ENCODE peak calls at places on chromosome 4, in four cellular contexts. One of them, this sample, is unnamed.

GRCh38 chr4:55475394-55476243 is 71.1 kb downstream of the CLOCK start:
- DNase-seq in HepG2: no peak
- DNase-seq in H1: no peak
- DNase-seq in GM12878: peak
- DNase-seq in this sample: no peak

GRCh38 chr4:173517781-173518371 is 12.2 kb downstream of the HAND2 start:
- DNase-seq in HepG2: no peak
- DNase-seq in H1: no peak
- DNase-seq in GM12878: no peak
- DNase-seq in this sample: no peak

GRCh38 chr4:150679018-150679766 is 97.2 kb downstream of the MAB21L2 start:
- DNase-seq in HepG2: peak
- DNase-seq in H1: no peak
- DNase-seq in GM12878: no peak
- DNase-seq in this sample: no peak

GRCh38 chr4:140721088-140721421 is 35.1 kb downstream of the TBC1D9 start:
- DNase-seq in HepG2: no peak
- DNase-seq in H1: no peak
- DNase-seq in GM12878: no peak
- DNase-seq in this sample: no peak

GRCh38 chr4:68074397-68074796 is 55.3 kb downstream of the TMPRSS11F start:
- DNase-seq in HepG2: no peak
- DNase-seq in H1: no peak
- DNase-seq in GM12878: no peak
- DNase-seq in this sample: no peak

GRCh38 chr4:187478292-187479205 is 517.0 kb upstream of the ZFP42 start:
- DNase-seq in HepG2: no peak
- DNase-seq in H1: no peak
- DNase-seq in GM12878: no peak
- DNase-seq in this sample: no peak

GRCh38 chr4:140609548-140610425 is 41.0 kb upstream of the UCP1 start:
- DNase-seq in HepG2: peak
- DNase-seq in H1: no peak
- DNase-seq in GM12878: peak
- DNase-seq in this sample: no peak

GRCh38 chr4:91198951-91199350 is 1071.8 kb downstream of the CCSER1 start:
- DNase-seq in HepG2: no peak
- DNase-seq in H1: no peak
- DNase-seq in GM12878: no peak
- DNase-seq in this sample: no peak

GRCh38 chr4:109134921-109135320 is 167.5 kb downstream of the COL25A1 start:
- DNase-seq in HepG2: no peak
- DNase-seq in H1: no peak
- DNase-seq in GM12878: no peak
- DNase-seq in this sample: no peak

GRCh38 chr4:168095776-168096443 is 3.6 kb downstream of the ANXA10 start:
- DNase-seq in HepG2: no peak
- DNase-seq in H1: no peak
- DNase-seq in GM12878: no peak
- DNase-seq in this sample: no peak

GRCh38 chr4:39961311-39961877 is 16.3 kb downstream of the PDS5A start:
- DNase-seq in HepG2: no peak
- DNase-seq in H1: no peak
- DNase-seq in GM12878: no peak
- DNase-seq in this sample: no peak

GRCh38 chr4:98939892-98940298 is 11.0 kb upstream of the EIF4E start:
- DNase-seq in HepG2: peak
- DNase-seq in H1: no peak
- DNase-seq in GM12878: no peak
- DNase-seq in this sample: no peak

GRCh38 chr4:172648471-172648870 is 520.1 kb upstream of the GALNT7 start:
- DNase-seq in HepG2: no peak
- DNase-seq in H1: no peak
- DNase-seq in GM12878: no peak
- DNase-seq in this sample: no peak

GRCh38 chr4:43586813-43587212 is 694.3 kb downstream of the GRXCR1 start:
- DNase-seq in HepG2: no peak
- DNase-seq in H1: no peak
- DNase-seq in GM12878: no peak
- DNase-seq in this sample: no peak

GRCh38 chr4:152535236-152535902 is 523 bp downstream of the FBXW7 start:
- DNase-seq in HepG2: no peak
- DNase-seq in H1: no peak
- DNase-seq in GM12878: no peak
- DNase-seq in this sample: no peak

GRCh38 chr4:243407-243806 is 61.9 kb downstream of the ZNF732 start:
- DNase-seq in HepG2: no peak
- DNase-seq in H1: peak
- DNase-seq in GM12878: no peak
- DNase-seq in this sample: no peak
- TF ChIP-seq TAF1 in HepG2: no peak
- TF ChIP-seq TAF1 in H1: no peak
- TF ChIP-seq TAF1 in GM12878: no peak
- TF ChIP-seq TAF1 in this sample: no peak

DNA sequence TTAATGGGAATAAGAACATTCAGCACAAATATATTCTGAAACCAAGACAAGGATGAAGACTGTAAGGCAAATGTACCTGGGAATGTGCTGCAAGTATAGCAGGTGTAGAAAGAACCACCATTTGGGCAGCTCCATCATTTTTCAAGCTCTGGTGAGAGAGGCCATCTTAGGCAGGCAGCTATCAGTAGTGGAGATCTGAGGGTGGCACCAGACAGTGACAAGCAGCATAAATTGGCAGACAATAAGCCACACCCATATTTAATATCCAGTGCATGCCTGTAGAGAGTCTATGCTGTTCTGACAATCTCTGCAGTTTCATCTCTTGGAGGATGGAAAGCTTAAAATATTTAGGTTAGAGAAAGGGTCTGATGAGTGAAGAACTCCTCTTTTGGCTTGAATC is 22.5 kb downstream of the CCNG2 start:
- DNase-seq in HepG2: no peak
- DNase-seq in H1: no peak
- DNase-seq in GM12878: no peak
- DNase-seq in this sample: no peak
- TF ChIP-seq POLR2A in HepG2: no peak
- TF ChIP-seq POLR2A in H1: no peak
- TF ChIP-seq POLR2A in GM12878: no peak
- TF ChIP-seq POLR2A in this sample: no peak

GRCh38 chr4:1626151-1626550 is 58.0 kb downstream of the FAM53A start:
- DNase-seq in HepG2: no peak
- DNase-seq in H1: no peak
- DNase-seq in GM12878: no peak
- DNase-seq in this sample: no peak

GRCh38 chr4:1625600-1626138 is 58.4 kb downstream of the FAM53A start:
- DNase-seq in HepG2: no peak
- DNase-seq in H1: no peak
- DNase-seq in GM12878: no peak
- DNase-seq in this sample: no peak

GRCh38 chr4:1628892-1629703 is 55.0 kb downstream of the FAM53A start:
- DNase-seq in HepG2: peak
- DNase-seq in H1: no peak
- DNase-seq in GM12878: no peak
- DNase-seq in this sample: peak

GRCh38 chr4:1626941-1627340 is 57.2 kb downstream of the FAM53A start:
- DNase-seq in HepG2: no peak
- DNase-seq in H1: no peak
- DNase-seq in GM12878: no peak
- DNase-seq in this sample: no peak

GRCh38 chr4:1627417-1628313 is 56.4 kb downstream of the FAM53A start:
- DNase-seq in HepG2: no peak
- DNase-seq in H1: no peak
- DNase-seq in GM12878: no peak
- DNase-seq in this sample: no peak
- TF ChIP-seq TAF1 in HepG2: no peak
- TF ChIP-seq TAF1 in H1: no peak
- TF ChIP-seq TAF1 in GM12878: no peak
- TF ChIP-seq TAF1 in this sample: no peak

DNA sequence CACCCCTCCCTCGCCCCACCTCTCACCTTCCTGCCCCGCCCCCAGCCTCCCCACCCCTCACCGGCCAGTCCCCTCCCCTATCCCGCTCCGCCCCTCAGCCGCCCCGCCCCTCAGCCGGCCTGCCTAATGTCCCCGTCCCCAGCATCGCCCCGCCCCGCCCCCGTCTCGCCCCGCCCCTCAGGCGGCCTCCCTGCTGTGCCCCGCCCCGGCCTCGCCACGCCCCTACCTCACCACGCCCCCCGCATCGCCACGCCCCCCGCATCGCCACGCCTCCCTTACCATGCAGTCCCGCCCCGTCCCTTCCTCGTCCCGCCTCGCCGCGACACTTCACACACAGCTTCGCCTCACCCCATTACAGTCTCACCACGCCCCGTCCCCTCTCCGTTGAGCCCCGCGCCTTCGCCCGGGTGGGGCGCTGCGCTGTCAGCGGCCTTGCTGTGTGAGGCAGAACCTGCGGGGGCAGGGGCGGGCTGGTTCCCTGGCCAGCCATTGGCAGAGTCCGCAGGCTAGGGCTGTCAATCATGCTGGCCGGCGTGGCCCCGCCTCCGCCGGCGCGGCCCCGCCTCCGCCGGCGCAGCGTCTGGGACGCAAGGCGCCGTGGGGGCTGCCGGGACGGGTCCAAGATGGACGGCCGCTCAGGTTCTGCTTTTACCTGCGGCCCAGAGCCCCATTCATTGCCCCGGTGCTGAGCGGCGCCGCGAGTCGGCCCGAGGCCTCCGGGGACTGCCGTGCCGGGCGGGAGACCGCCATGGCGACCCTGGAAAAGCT is at the start of the genes HTT and HTT-AS:
- DNase-seq in HepG2: peak
- DNase-seq in H1: peak
- DNase-seq in GM12878: peak
- DNase-seq in this sample: peak
- TF ChIP-seq POLR2A in HepG2: peak
- TF ChIP-seq POLR2A in H1: peak
- TF ChIP-seq POLR2A in GM12878: peak
- TF ChIP-seq POLR2A in this sample: peak

GRCh38 chr4:53151489-53151788 is 214.4 kb downstream of the SCFD2 start:
- DNase-seq in HepG2: no peak
- DNase-seq in H1: no peak
- DNase-seq in GM12878: no peak
- DNase-seq in this sample: no peak

GRCh38 chr4:53152467-53152866 is 213.4 kb downstream of the SCFD2 start:
- DNase-seq in HepG2: no peak
- DNase-seq in H1: no peak
- DNase-seq in GM12878: no peak
- DNase-seq in this sample: no peak

GRCh38 chr4:53147179-53147578 is 218.7 kb downstream of the SCFD2 start:
- DNase-seq in HepG2: no peak
- DNase-seq in H1: no peak
- DNase-seq in GM12878: no peak
- DNase-seq in this sample: no peak

GRCh38 chr4:53147711-53148110 is 218.2 kb downstream of the SCFD2 start:
- DNase-seq in HepG2: no peak
- DNase-seq in H1: no peak
- DNase-seq in GM12878: no peak
- DNase-seq in this sample: no peak

DNA sequence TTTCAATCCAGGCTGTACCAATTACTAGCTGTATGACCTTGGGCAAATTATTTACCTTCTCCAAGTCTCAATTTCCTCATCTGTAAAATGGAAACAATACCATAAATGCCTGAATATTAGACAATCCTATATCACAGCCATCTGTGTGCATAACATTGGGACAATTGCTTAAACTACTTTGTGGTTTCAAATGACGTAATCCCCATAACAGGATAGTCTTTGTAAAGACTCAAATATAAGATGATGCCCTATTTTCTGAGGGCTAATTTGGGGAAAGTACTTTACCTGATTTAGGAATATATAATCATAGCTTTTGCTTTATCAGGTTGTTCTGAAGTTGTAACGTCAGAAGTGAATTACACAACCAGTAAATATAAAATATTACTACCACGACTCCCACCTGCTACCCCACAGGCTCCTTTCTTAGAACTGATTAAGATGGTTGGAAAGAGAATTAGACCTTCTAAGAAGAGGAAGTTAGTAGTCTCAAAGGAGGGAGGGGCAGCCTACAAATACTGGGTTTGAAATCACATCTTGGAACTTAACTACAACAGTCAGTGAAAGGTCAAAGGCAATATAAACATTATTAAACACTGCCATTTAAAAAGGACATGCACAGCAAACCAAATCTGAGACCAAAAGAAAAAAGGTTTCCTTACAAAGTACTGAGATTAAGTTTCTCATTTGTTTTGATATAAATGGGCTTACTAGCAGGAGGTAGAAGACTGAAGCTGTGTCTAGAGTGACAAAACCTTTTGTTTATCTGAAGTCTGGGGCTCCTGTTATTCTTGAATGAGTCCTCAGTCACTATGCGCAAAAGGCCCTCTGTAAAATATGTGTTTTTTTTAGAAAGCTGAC is 215.0 kb downstream of the SCFD2 start:
- DNase-seq in HepG2: no peak
- DNase-seq in H1: no peak
- DNase-seq in GM12878: no peak
- DNase-seq in this sample: no peak
- TF ChIP-seq TAF1 in HepG2: no peak
- TF ChIP-seq TAF1 in H1: no peak
- TF ChIP-seq TAF1 in GM12878: no peak
- TF ChIP-seq TAF1 in this sample: no peak

This sample was measured in GM12892.